ENCODE peak calls at places on chromosome 12, in six cellular contexts. H, E, W, S, X and I are unnamed samples.

GRCh38 chr12:111351026-111351425 is 17.9 kb downstream of the PHETA1 start:
- DNase-seq in W (no peak), E (no peak), S (no peak), X (no peak), H (no peak), I (no peak)

GRCh38 chr12:109098142-109098652 is 800 bp downstream of the UNG start:
- DNase-seq in X (no peak), S (no peak), W (peak; percentile 65), H (no peak), E (no peak), I (peak; percentile 93)

GRCh38 chr12:44873898-44874297 is 2.2 kb downstream of the NELL2 start:
- DNase-seq in S (peak; percentile 33), X (no peak), W (no peak), H (no peak), E (no peak), I (no peak)

GRCh38 chr12:6548556-6549378 is 7.1 kb downstream of the IFFO1 start:
- DNase-seq in W (no peak), X (peak; percentile 45), H (no peak), E (no peak), S (peak; percentile 48), I (no peak)

GRCh38 chr12:62789856-62790255 is 145.1 kb downstream of the PPM1H start:
- DNase-seq in S (no peak), H (no peak), W (no peak), E (no peak), X (peak; percentile 66), I (no peak)

GRCh38 chr12:18483723-18484325 is 222.5 kb downstream of the PIK3C2G start:
- DNase-seq in H (no peak), S (no peak), X (no peak), E (no peak), W (no peak), I (no peak)

GRCh38 chr12:124681779-124682391 is 114.5 kb upstream of the NCOR2 start:
- DNase-seq in S (peak; percentile 84), E (no peak), X (peak; percentile 79), H (peak; percentile 71), W (no peak), I (no peak)

GRCh38 chr12:54217774-54218221 is 29.0 kb upstream of the SMUG1 start:
- DNase-seq in E (no peak), W (no peak), X (no peak), H (peak; percentile 94), S (no peak), I (no peak)

GRCh38 chr12:106133136-106134087 is 5.3 kb downstream of the NUAK1 start:
- DNase-seq in H (peak; percentile 91), S (peak; percentile 71), W (no peak), E (no peak), X (no peak), I (no peak)

GRCh38 chr12:106131671-106132070 is 7.1 kb downstream of the NUAK1 start:
- DNase-seq in S (peak; percentile 47), E (no peak), H (peak; percentile 75), W (no peak), X (no peak), I (no peak)

GRCh38 chr12:106128526-106129430 is 10.0 kb downstream of the NUAK1 start:
- DNase-seq in X (no peak), H (peak; percentile 88), S (no peak), W (no peak), E (no peak), I (no peak)

GRCh38 chr12:106132175-106133135 is 6.3 kb downstream of the NUAK1 start:
- DNase-seq in E (no peak), W (no peak), S (no peak), H (peak; percentile 82), X (no peak), I (no peak)

DNA sequence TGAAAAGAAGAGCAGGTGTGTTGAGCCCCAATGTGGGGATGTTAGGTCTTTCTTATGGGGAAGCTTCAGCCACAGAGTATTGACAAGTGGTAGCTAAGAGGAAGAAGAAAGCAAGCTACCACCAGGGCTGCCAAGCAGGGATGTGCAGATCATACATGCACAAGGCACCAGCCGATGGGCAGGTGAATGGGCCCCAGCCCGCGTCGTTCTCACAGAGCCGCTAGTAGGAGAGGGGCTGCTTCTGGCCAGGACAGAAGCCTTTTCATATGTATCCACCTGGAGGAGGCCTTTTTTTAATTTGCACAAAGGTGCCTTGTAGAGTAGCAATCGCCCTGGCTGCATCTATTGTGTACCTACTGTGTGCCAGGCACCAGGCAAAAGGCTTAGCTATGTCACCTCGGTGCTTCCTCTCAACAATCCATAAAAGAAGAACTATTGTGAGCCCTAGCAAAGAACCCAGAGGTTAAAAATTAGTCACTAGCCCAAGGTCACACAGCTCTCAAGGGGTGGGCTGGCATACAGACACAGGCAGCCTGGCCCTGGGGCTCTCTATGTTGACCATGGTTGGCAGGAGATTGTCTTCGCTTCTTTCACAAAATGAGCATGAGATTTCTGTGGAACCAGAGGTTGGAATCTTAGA is 8.2 kb downstream of the NUAK1 start:
- DNase-seq in H (peak; percentile 64), E (no peak), X (no peak), W (no peak), S (no peak), I (no peak)
- H3K4me1 ChIP-seq in H (peaks cover 51% of the 10 kb centered on the region), E (no peaks in the 10 kb centered on the region), X (peaks cover 36% of the 10 kb centered on the region), W (peaks cover 28% of the 10 kb centered on the region), S (peaks cover 96% of the 10 kb centered on the region), I (peaks cover 11% of the 10 kb centered on the region)

GRCh38 chr12:104458645-104459555 is 2.2 kb downstream of the CHST11 start:
- DNase-seq in S (no peak), W (no peak), E (no peak), X (peak; percentile 50), H (peak; percentile 80), I (peak; percentile 57)

GRCh38 chr12:104456950-104457745 is 400 bp downstream of the CHST11 start:
- DNase-seq in S (peak; percentile 88), H (peak; percentile 93), E (no peak), W (peak; percentile 59), X (peak; percentile 79), I (peak; percentile 73)

GRCh38 chr12:104456417-104456949 is at the start of gene CHST11:
- DNase-seq in E (no peak), W (peak; percentile 68), S (peak; percentile 86), X (peak; percentile 95), H (peak; percentile 98), I (peak; percentile 97)

GRCh38 chr12:104459556-104459909 is 2.8 kb downstream of the CHST11 start:
- DNase-seq in E (no peak), H (no peak), X (no peak), S (no peak), W (no peak), I (no peak)

DNA sequence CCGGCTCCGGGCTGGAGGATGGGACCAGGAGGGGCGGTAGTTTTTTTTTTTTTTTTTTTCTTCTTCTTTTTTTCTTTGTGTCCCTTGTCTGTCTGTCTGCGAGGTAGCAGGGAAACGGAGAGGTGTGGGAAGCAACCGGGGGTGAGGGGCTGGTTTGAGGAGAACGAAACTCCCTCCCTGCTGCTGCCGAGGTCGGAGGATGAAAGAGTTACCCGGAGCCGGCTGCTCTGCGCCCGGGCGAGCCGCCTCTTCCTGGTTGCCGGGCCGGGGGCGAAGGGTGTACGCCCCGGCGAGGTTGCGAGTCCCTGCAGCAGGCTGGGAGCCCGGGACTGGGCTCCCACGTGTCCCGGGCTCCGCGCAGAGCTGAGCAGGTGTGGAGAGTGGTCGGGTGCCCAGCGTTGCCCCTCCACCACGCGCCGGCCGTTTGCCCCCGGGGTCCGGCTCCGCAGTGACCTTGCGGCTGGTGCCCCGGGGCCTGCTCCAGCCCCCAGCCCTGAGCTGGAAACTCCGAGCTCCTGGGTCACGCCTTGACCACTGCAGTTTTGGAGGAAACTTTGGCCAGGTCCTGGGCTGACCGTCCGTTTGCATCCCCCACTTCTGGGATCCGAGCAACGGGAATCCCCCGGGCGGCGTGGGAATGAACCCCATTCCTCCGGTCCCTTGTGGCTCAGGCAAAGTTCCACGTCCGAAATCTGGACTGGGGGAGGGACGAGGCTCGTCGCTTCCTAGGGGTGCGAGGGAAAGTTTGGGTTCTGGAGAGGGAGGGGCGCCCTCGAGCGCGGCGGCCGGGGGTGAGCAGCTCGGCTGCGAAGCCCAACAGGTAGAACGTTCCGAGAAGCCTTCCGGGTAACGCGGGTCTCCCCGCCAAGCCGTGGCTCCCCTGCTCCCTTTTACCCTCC is 1.2 kb downstream of the CHST11 start:
- DNase-seq in X (peak; percentile 25), S (peak; percentile 27), E (no peak), H (peak; percentile 80), W (peak; percentile 35), I (peak; percentile 88)
- TF ChIP-seq CTCF in X (no peak), S (peak; percentile 7), E (no peak), H (peak; percentile 31), W (no peak), I (no peak)

DNA sequence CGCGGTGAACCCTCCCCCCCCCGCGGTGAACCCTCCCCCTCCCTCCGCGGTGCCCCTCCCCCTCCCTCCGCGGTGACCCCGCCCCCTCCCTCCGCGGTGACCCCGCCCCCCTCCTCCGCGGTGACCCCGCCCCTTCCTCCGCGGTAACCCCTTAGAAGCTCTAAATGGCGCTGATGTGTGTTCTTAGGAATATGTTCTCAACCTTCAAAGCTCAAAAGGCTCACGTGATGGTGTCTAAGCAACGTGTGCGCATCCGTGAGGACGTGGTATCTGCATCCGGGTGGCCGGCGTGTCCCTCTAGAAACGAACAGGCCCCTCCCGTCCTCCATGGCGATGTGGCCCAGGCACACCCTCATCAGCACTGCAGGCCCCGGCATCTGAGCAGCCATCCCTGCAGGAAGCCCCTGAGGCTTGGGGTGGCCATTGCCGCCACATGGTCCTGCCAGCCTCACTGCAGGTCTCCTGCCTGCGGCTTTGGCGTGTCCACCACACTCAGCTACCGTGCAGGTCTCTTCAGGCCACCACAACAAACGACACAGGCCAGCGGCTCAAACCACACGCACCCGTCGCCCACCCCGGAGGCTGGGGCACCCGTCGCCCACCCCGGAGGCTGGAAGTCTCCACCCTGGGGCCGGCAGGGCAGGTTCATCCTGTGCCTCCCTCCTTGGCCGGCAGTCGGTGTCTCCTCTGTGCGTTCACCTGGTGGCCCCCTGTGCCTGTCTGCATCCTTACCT is 14.5 kb upstream of the FBRSL1 start:
- DNase-seq in H (no peak), S (peak; percentile 44), E (no peak), W (no peak), X (no peak), I (no peak)
- H3K4me3 ChIP-seq in H (no peak overlapping the region), S (peak overlapping the region; percentile 35), E (no peak overlapping the region), W (no peak overlapping the region), X (no peak overlapping the region), I (no peak overlapping the region)

DNA sequence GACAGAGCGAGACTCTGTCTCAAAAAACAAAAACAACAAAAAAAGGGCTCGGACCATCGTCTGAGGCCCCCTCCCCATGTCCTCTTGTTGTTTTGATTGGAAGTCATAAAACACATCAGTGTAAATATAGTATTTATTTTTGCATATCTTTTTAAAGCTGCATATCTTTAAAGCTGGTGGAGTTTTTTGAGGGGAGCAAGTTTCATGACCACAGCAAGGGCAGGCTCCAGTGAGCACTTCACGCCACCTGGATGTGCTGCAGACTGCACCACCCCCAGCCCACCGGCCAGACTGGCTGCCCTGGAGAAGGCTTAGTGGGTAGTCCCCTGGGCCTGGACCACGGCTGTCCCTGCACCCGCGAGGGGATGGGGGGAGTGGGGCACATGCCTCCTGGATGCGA is 11.9 kb upstream of the BCL7A start:
- DNase-seq in E (no peak), W (no peak), S (no peak), X (no peak), H (no peak), I (no peak)
- H3K4me1 ChIP-seq in E (peaks cover 32% of the 10 kb centered on the region), W (no peaks in the 10 kb centered on the region), S (no peaks in the 10 kb centered on the region), X (no peaks in the 10 kb centered on the region), H (no peaks in the 10 kb centered on the region), I (no peaks in the 10 kb centered on the region)